ENCODE peak calls at places on chromosomes 12 and 14, in four cellular contexts. P is A673, W is endothelial cell, T is body of pancreas. U is an unnamed sample.

GRCh38 chr12:89856431-89856830 is 147.8 kb upstream of the ATP2B1 start:
- DNase-seq in P (peak; percentile 19), W (no peak), T (no peak), U (no peak)

GRCh38 chr14:62181591-62181990 is 419.4 kb downstream of the SNAPC1 start:
- DNase-seq in T (no peak), W (no peak), P (peak; percentile 72), U (no peak)

GRCh38 chr14:56552615-56553014 is 27.0 kb upstream of the TMEM260 start:
- DNase-seq in P (peak; percentile 77), W (no peak), T (no peak), U (no peak)

GRCh38 chr12:72535591-72535990 is 263.4 kb downstream of the TRHDE start:
- DNase-seq in T (no peak), P (no peak), W (no peak), U (no peak)

GRCh38 chr12:120229071-120229582 is 28.2 kb upstream of the RPLP0 start:
- DNase-seq in W (no peak), P (peak; percentile 70), T (peak; percentile 43), U (no peak)

GRCh38 chr14:98955741-98956070 is 316.3 kb downstream of the BCL11B start:
- DNase-seq in P (no peak), T (no peak), W (no peak), U (no peak)

GRCh38 chr14:105527381-105528196 is 1.2 kb downstream of the TMEM121 start:
- DNase-seq in W (no peak), T (no peak), P (no peak), U (no peak)

GRCh38 chr12:40054554-40055226 is 51.2 kb downstream of the SLC2A13 start:
- DNase-seq in P (peak; percentile 60), T (peak; percentile 24), W (no peak), U (peak; percentile 12)

GRCh38 chr12:66189476-66189823 is 436 bp downstream of the IRAK3 start:
- DNase-seq in W (no peak), P (no peak), T (no peak), U (no peak)

GRCh38 chr12:105574056-105574715 is 243.7 kb downstream of the C12orf75 start:
- DNase-seq in W (no peak), P (no peak), T (no peak), U (no peak)

GRCh38 chr12:121939190-121939589 is 20.8 kb downstream of the CFAP251 start:
- DNase-seq in P (no peak), W (no peak), T (no peak), U (no peak)

GRCh38 chr14:68016243-68016914 is 196.8 kb downstream of the RAD51B start:
- DNase-seq in P (no peak), W (no peak), T (no peak), U (peak; percentile 56)

GRCh38 chr12:29611906-29612305 is 114.4 kb upstream of the OVCH1 start:
- DNase-seq in P (peak; percentile 5), W (no peak), T (no peak), U (no peak)

GRCh38 chr12:88509347-88509746 is 70.9 kb downstream of the KITLG start:
- DNase-seq in T (no peak), W (no peak), P (no peak), U (no peak)

GRCh38 chr12:26117321-26117720 is 7.5 kb downstream of the BHLHE41 start:
- DNase-seq in T (no peak), P (no peak), W (no peak), U (no peak)

GRCh38 chr14:36227802-36228201 is 51.3 kb upstream of the PTCSC3 start:
- DNase-seq in W (no peak), P (no peak), T (no peak), U (no peak)

GRCh38 chr12:52730383-52730782 is 27.1 kb upstream of the KRT77 start:
- DNase-seq in W (no peak), T (no peak), P (no peak), U (no peak)

GRCh38 chr12:25301798-25302197 is 51.1 kb upstream of the KRAS start:
- DNase-seq in P (no peak), W (no peak), T (no peak), U (no peak)

GRCh38 chr12:57836442-57837375 is 9.8 kb downstream of the CTDSP2 start:
- DNase-seq in T (peak; percentile 66), P (peak; percentile 95), W (peak; percentile 60), U (no peak)

GRCh38 chr12:67426067-67426466 is 156.9 kb downstream of the CAND1 start:
- DNase-seq in P (peak; percentile 93), T (peak; percentile 54), W (no peak), U (peak; percentile 94)

GRCh38 chr12:25420116-25420515 is 133.0 kb downstream of the LMNTD1 start:
- DNase-seq in P (no peak), W (no peak), T (no peak), U (no peak)

GRCh38 chr12:67651380-67651695 is 2.8 kb downstream of the DYRK2 start:
- DNase-seq in W (no peak), P (peak; percentile 35), T (no peak), U (no peak)

GRCh38 chr14:58746701-58747100 is 108.9 kb downstream of the DACT1 start:
- DNase-seq in T (no peak), W (no peak), P (no peak), U (no peak)

GRCh38 chr12:113467154-113467513 is 4.5 kb downstream of the LHX5 start:
- DNase-seq in P (no peak), W (no peak), T (no peak), U (no peak)

GRCh38 chr14:99790201-99790977 is 2.8 kb upstream of the EML1 start:
- DNase-seq in T (no peak), P (no peak), W (no peak), U (no peak)

GRCh38 chr12:124797321-124797720 is 66.3 kb downstream of the SCARB1 start:
- DNase-seq in T (no peak), W (peak; percentile 18), P (no peak), U (no peak)

GRCh38 chr14:24241829-24242443 is 487 bp downstream of the TINF2 start:
- DNase-seq in T (peak; percentile 96), P (peak; percentile 96), W (peak; percentile 92), U (peak; percentile 48)

GRCh38 chr12:11630046-11630706 is 19.3 kb upstream of the ETV6 start:
- DNase-seq in T (peak; percentile 61), W (no peak), P (no peak), U (no peak)

GRCh38 chr12:39157696-39158342 is 252.4 kb upstream of the CPNE8 start:
- DNase-seq in P (no peak), W (no peak), T (peak; percentile 34), U (no peak)